ENCODE peak calls at places on chromosomes 1 and 21, in four cellular contexts. One of them, this sample, is unnamed.
A peak's percentile ranks its signal among the peaks of the same experiment; 100 is the strongest.

GRCh38 chr1:215475719-215476525 is 91.2 kb upstream of the KCTD3 start:
- DNase-seq in globus pallidus: no peak
- DNase-seq in NCI-H1694 treated with DMSO at 0.1 percent for 48 hours: no peak
- DNase-seq in foreskin fibroblast: peak; percentile 70
- DNase-seq in this sample: peak; percentile 74

GRCh38 chr1:1422465-1423244 is 1.6 kb upstream of the ANKRD65 start:
- DNase-seq in NCI-H1694 treated with DMSO at 0.1 percent for 48 hours: no peak
- DNase-seq in foreskin fibroblast: no peak
- DNase-seq in globus pallidus: no peak
- DNase-seq in this sample: no peak

GRCh38 chr21:44783023-44783696 is 18.5 kb downstream of the UBE2G2 start:
- DNase-seq in NCI-H1694 treated with DMSO at 0.1 percent for 48 hours: no peak
- DNase-seq in foreskin fibroblast: no peak
- DNase-seq in globus pallidus: no peak
- DNase-seq in this sample: no peak

GRCh38 chr1:21220815-21221214 is 44.1 kb upstream of the EIF4G3 start:
- DNase-seq in foreskin fibroblast: peak; percentile 70
- DNase-seq in globus pallidus: peak; percentile 72
- DNase-seq in NCI-H1694 treated with DMSO at 0.1 percent for 48 hours: peak; percentile 29
- DNase-seq in this sample: no peak

GRCh38 chr1:23475134-23475628 is 8.8 kb downstream of the ASAP3 start:
- DNase-seq in NCI-H1694 treated with DMSO at 0.1 percent for 48 hours: peak; percentile 12
- DNase-seq in foreskin fibroblast: peak; percentile 84
- DNase-seq in globus pallidus: peak; percentile 9
- DNase-seq in this sample: peak; percentile 86

GRCh38 chr1:9293512-9294439 is 1.1 kb downstream of the SPSB1 start:
- DNase-seq in NCI-H1694 treated with DMSO at 0.1 percent for 48 hours: no peak
- DNase-seq in foreskin fibroblast: peak; percentile 23
- DNase-seq in globus pallidus: no peak
- DNase-seq in this sample: no peak

GRCh38 chr1:240073097-240073496 is 18.6 kb upstream of the FMN2 start:
- DNase-seq in globus pallidus: no peak
- DNase-seq in NCI-H1694 treated with DMSO at 0.1 percent for 48 hours: no peak
- DNase-seq in foreskin fibroblast: no peak
- DNase-seq in this sample: no peak

GRCh38 chr1:27618341-27619067 is 14.6 kb upstream of the AHDC1 start:
- DNase-seq in foreskin fibroblast: no peak
- DNase-seq in globus pallidus: no peak
- DNase-seq in NCI-H1694 treated with DMSO at 0.1 percent for 48 hours: no peak
- DNase-seq in this sample: no peak

GRCh38 chr1:1281533-1282321 is 1.5 kb downstream of the SCNN1D start:
- DNase-seq in NCI-H1694 treated with DMSO at 0.1 percent for 48 hours: no peak
- DNase-seq in globus pallidus: no peak
- DNase-seq in foreskin fibroblast: peak; percentile 47
- DNase-seq in this sample: no peak

GRCh38 chr1:155979525-155980343 is 1.4 kb upstream of the ARHGEF2 start:
- DNase-seq in NCI-H1694 treated with DMSO at 0.1 percent for 48 hours: no peak
- DNase-seq in globus pallidus: no peak
- DNase-seq in foreskin fibroblast: no peak
- DNase-seq in this sample: no peak

GRCh38 chr1:10530281-10530740 is 55.6 kb downstream of the PEX14 start:
- DNase-seq in globus pallidus: no peak
- DNase-seq in foreskin fibroblast: no peak
- DNase-seq in NCI-H1694 treated with DMSO at 0.1 percent for 48 hours: no peak
- DNase-seq in this sample: no peak

GRCh38 chr1:86765674-86766073 is 61.3 kb downstream of the SH3GLB1 start:
- DNase-seq in foreskin fibroblast: no peak
- DNase-seq in NCI-H1694 treated with DMSO at 0.1 percent for 48 hours: no peak
- DNase-seq in globus pallidus: no peak
- DNase-seq in this sample: no peak

GRCh38 chr1:163821679-163822078 is 499.9 kb downstream of the NUF2 start:
- DNase-seq in NCI-H1694 treated with DMSO at 0.1 percent for 48 hours: no peak
- DNase-seq in globus pallidus: no peak
- DNase-seq in foreskin fibroblast: no peak
- DNase-seq in this sample: no peak

GRCh38 chr21:45405819-45406762 is 1.1 kb downstream of the COL18A1 start:
- DNase-seq in foreskin fibroblast: no peak
- DNase-seq in NCI-H1694 treated with DMSO at 0.1 percent for 48 hours: no peak
- DNase-seq in globus pallidus: no peak
- DNase-seq in this sample: no peak

GRCh38 chr1:161068306-161069200 is 1.1 kb downstream of the ARHGAP30 start:
- DNase-seq in NCI-H1694 treated with DMSO at 0.1 percent for 48 hours: no peak
- DNase-seq in globus pallidus: peak; percentile 67
- DNase-seq in foreskin fibroblast: no peak
- DNase-seq in this sample: no peak

GRCh38 chr1:178344513-178345077 is 152.2 kb downstream of the CLEC20A start:
- DNase-seq in globus pallidus: peak; percentile 71
- DNase-seq in foreskin fibroblast: peak; percentile 84
- DNase-seq in NCI-H1694 treated with DMSO at 0.1 percent for 48 hours: no peak
- DNase-seq in this sample: peak; percentile 80

GRCh38 chr1:110752941-110753725 is 78.4 kb upstream of the KCNA3 start:
- DNase-seq in globus pallidus: no peak
- DNase-seq in NCI-H1694 treated with DMSO at 0.1 percent for 48 hours: peak; percentile 27
- DNase-seq in foreskin fibroblast: no peak
- DNase-seq in this sample: no peak

GRCh38 chr1:44281987-44282703 is 68.9 kb downstream of the DMAP1 start:
- DNase-seq in foreskin fibroblast: peak; percentile 3
- DNase-seq in globus pallidus: no peak
- DNase-seq in NCI-H1694 treated with DMSO at 0.1 percent for 48 hours: no peak
- DNase-seq in this sample: no peak

GRCh38 chr1:157448666-157449065 is 103.6 kb downstream of the FCRL5 start:
- DNase-seq in NCI-H1694 treated with DMSO at 0.1 percent for 48 hours: no peak
- DNase-seq in foreskin fibroblast: no peak
- DNase-seq in globus pallidus: no peak
- DNase-seq in this sample: no peak

GRCh38 chr1:214727274-214727673 is 124.3 kb downstream of the CENPF start:
- DNase-seq in globus pallidus: no peak
- DNase-seq in foreskin fibroblast: no peak
- DNase-seq in NCI-H1694 treated with DMSO at 0.1 percent for 48 hours: no peak
- DNase-seq in this sample: no peak

GRCh38 chr1:152459596-152460528 is 45.8 kb upstream of the CRNN start:
- DNase-seq in NCI-H1694 treated with DMSO at 0.1 percent for 48 hours: peak; percentile 32
- DNase-seq in globus pallidus: peak; percentile 67
- DNase-seq in foreskin fibroblast: peak; percentile 37
- DNase-seq in this sample: peak; percentile 11

GRCh38 chr1:88595355-88595754 is 88.7 kb upstream of the PKN2 start:
- DNase-seq in foreskin fibroblast: peak; percentile 39
- DNase-seq in globus pallidus: no peak
- DNase-seq in NCI-H1694 treated with DMSO at 0.1 percent for 48 hours: peak; percentile 56
- DNase-seq in this sample: no peak

GRCh38 chr1:57254006-57254405 is 169.9 kb downstream of the DAB1 start:
- DNase-seq in foreskin fibroblast: no peak
- DNase-seq in NCI-H1694 treated with DMSO at 0.1 percent for 48 hours: no peak
- DNase-seq in globus pallidus: no peak
- DNase-seq in this sample: no peak

GRCh38 chr1:178011101-178011828 is 41.4 kb upstream of the SEC16B start:
- DNase-seq in foreskin fibroblast: peak; percentile 61
- DNase-seq in NCI-H1694 treated with DMSO at 0.1 percent for 48 hours: peak; percentile 13
- DNase-seq in globus pallidus: no peak
- DNase-seq in this sample: peak; percentile 41

GRCh38 chr1:41497056-41497440 is 12.6 kb upstream of the EDN2 start:
- DNase-seq in globus pallidus: no peak
- DNase-seq in foreskin fibroblast: no peak
- DNase-seq in NCI-H1694 treated with DMSO at 0.1 percent for 48 hours: no peak
- DNase-seq in this sample: no peak

GRCh38 chr21:26506951-26507350 is 66.1 kb downstream of the CYYR1 start:
- DNase-seq in NCI-H1694 treated with DMSO at 0.1 percent for 48 hours: peak; percentile 91
- DNase-seq in globus pallidus: no peak
- DNase-seq in foreskin fibroblast: peak; percentile 37
- DNase-seq in this sample: peak; percentile 52